ENCODE peak calls at places on chromosomes 16 and 17, in nine cellular contexts. S, K, Q, C, Y, D, O, I and L are unnamed samples.

GRCh38 chr17:40004712-40005111 is 10.5 kb upstream of the CSF3 start:
- DNase-seq in I (no peak), O (no peak), D (no peak), C (no peak), Y (no peak), Q (no peak), S (no peak), K (no peak), L (no peak)

GRCh38 chr16:89358030-89359005 is 132.0 kb downstream of the ANKRD11 start:
- DNase-seq in Q (peak; percentile 14), K (no peak), D (no peak), Y (no peak), C (no peak), I (no peak), S (no peak), O (no peak), L (no peak)

GRCh38 chr17:77420804-77421634 is 280.2 kb downstream of the SEC14L1 start:
- DNase-seq in K (peak; percentile 59), Y (peak; percentile 87), S (no peak), O (peak; percentile 82), C (no peak), I (peak; percentile 92), D (peak; percentile 85), Q (no peak), L (peak; percentile 63)

GRCh38 chr16:70553645-70554044 is 30.0 kb downstream of the SF3B3 start:
- DNase-seq in Q (no peak), S (no peak), Y (peak; percentile 92), D (no peak), C (no peak), O (peak; percentile 73), I (peak; percentile 92), K (no peak), L (peak; percentile 53)

GRCh38 chr16:70157477-70158260 is 15.9 kb upstream of the CLEC18C start:
- DNase-seq in Y (no peak), D (no peak), I (no peak), K (peak; percentile 3), Q (no peak), S (no peak), C (no peak), O (no peak), L (no peak)

GRCh38 chr17:73401911-73402310 is 90.1 kb upstream of the CDC42EP4 start:
- DNase-seq in I (peak; percentile 18), Q (peak; percentile 24), O (peak; percentile 33), C (no peak), S (peak; percentile 71), K (no peak), Y (no peak), D (peak; percentile 81), L (peak; percentile 6)

GRCh38 chr17:69325518-69326301 is 1.2 kb downstream of the ABCA5 start:
- DNase-seq in O (no peak), S (no peak), C (no peak), D (peak; percentile 15), Q (peak; percentile 45), Y (no peak), K (no peak), I (no peak), L (no peak)

GRCh38 chr17:14197582-14197981 is 39.1 kb downstream of the CDRT15 start:
- DNase-seq in C (no peak), D (no peak), O (no peak), S (no peak), Q (no peak), Y (no peak), K (no peak), I (no peak), L (no peak)

DNA sequence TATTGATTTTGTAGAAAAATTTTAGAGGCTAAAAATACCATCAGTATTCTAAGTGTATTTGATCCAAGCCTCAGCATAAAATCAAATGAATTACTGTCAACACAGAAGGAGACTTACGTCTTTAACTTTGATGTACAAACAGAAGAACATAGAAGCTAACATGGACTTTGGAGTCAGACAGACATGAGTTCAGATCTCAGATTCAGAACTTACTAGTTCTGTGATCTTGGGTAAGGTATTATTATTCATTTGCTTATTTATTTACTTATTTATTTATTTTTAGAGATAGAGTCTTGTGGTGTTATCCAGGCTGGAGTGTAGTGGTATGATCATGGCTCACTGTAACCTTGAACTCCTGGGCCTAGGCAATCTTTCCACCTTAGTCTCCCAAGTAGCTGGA is 4.0 kb upstream of the SLFN12L start:
- DNase-seq in I (no peak), S (no peak), Q (no peak), C (no peak), K (no peak), Y (no peak), O (no peak), D (no peak), L (no peak)
- TF ChIP-seq CTCF in I (no peak), S (no peak), Q (no peak), C (no peak), K (no peak), Y (no peak), O (no peak), D (no peak), L (no peak)

DNA sequence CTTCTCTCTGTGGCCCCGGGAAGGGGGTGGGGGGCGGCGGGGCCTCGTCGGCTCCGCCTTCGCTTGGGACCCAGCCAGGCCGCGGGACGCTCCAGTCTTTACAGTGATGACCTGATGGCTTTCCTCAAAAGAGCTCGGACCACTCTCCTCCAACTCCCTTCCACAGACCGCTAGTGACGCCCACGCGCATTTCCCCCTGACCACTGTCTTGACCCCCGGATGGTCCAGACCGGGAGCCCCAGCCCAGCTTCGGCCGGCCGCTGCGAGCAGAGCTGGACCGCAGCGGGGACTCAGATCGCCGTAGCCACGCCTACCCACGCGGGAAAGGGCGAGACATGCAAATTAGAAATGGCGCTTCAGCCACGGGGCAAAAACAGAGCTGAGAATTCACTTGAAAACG is 81.6 kb upstream of the RNU2-1 start:
- DNase-seq in D (no peak), O (no peak), I (no peak), Y (no peak), Q (no peak), C (no peak), S (no peak), K (no peak), L (no peak)
- H3K4me3 ChIP-seq in D (no peak overlapping the region), O (no peak overlapping the region), I (no peak overlapping the region), Y (no peak overlapping the region), Q (no peak overlapping the region), C (no peak overlapping the region), S (no peak overlapping the region), K (no peak overlapping the region), L (no peak overlapping the region)

GRCh38 chr17:79993390-79994221 is 42.1 kb downstream of the TBC1D16 start:
- DNase-seq in C (no peak), K (peak; percentile 64), O (peak; percentile 92), Y (peak; percentile 90), I (peak; percentile 97), Q (peak; percentile 82), S (peak; percentile 70), D (peak; percentile 69), L (no peak)

GRCh38 chr17:79992657-79993389 is 42.8 kb downstream of the TBC1D16 start:
- DNase-seq in O (no peak), C (no peak), Q (no peak), S (no peak), K (no peak), Y (no peak), D (no peak), I (peak; percentile 38), L (no peak)

GRCh38 chr17:79991140-79991923 is 44.3 kb downstream of the TBC1D16 start:
- DNase-seq in I (peak; percentile 96), D (peak; percentile 89), O (peak; percentile 81), C (no peak), Q (peak; percentile 91), S (peak; percentile 80), Y (peak; percentile 72), K (peak; percentile 89), L (peak; percentile 50)

GRCh38 chr17:79990704-79991103 is 45.0 kb downstream of the TBC1D16 start:
- DNase-seq in Q (no peak), O (no peak), S (no peak), Y (no peak), D (no peak), C (no peak), I (no peak), K (no peak), L (no peak)

GRCh38 chr17:79991924-79992656 is 43.6 kb downstream of the TBC1D16 start:
- DNase-seq in C (no peak), K (peak; percentile 82), Q (peak; percentile 63), Y (no peak), D (peak; percentile 34), O (no peak), S (peak; percentile 45), I (peak; percentile 61), L (no peak)
- TF ChIP-seq CTCF in C (no peak), K (no peak), Q (no peak), Y (no peak), D (no peak), O (no peak), S (peak; percentile 22), I (no peak), L (no peak)

GRCh38 chr17:48591435-48592077 is 1.5 kb upstream of the HOXB3 start:
- DNase-seq in O (no peak), K (no peak), Y (no peak), I (no peak), C (no peak), D (no peak), Q (no peak), S (no peak), L (no peak)
- H3K4me3 ChIP-seq in O (no peak overlapping the region), K (no peak overlapping the region), Y (peak overlapping the region; percentile 82), I (no peak overlapping the region), C (no peak overlapping the region), D (no peak overlapping the region), Q (no peak overlapping the region), S (no peak overlapping the region), L (peak overlapping the region; percentile 60)

GRCh38 chr16:55039511-55039910 is 108.8 kb downstream of the IRX5 start:
- DNase-seq in I (no peak), S (no peak), O (no peak), D (no peak), Y (no peak), C (no peak), Q (no peak), K (no peak), L (no peak)
- TF ChIP-seq CTCF in I (no peak), S (no peak), O (no peak), D (no peak), Y (no peak), C (no peak), Q (no peak), K (no peak), L (no peak)

GRCh38 chr17:11598274-11599221 is at the start of gene DNAH9:
- DNase-seq in D (peak; percentile 3), C (peak; percentile 37), Q (peak; percentile 100), S (peak; percentile 97), I (peak; percentile 44), O (peak; percentile 55), Y (peak; percentile 20), K (peak; percentile 98), L (peak; percentile 9)
- H3K4me3 ChIP-seq in D (no peak within 1 kb of the TSS), C (peak within 1 kb of the TSS; percentile 64), Q (peak within 1 kb of the TSS; percentile 26), S (peak within 1 kb of the TSS; percentile 73), I (peak within 1 kb of the TSS; percentile 11), O (no peak within 1 kb of the TSS), Y (no peak within 1 kb of the TSS), K (peak within 1 kb of the TSS; percentile 70), L (peak within 1 kb of the TSS; percentile 34)